ENCODE peak calls at places on chromosomes 16 and 17, in six cellular contexts. H is A549, J is HepG2, I is K562, Q is GM12878, W is endothelial cell of umbilical vein. P is an unnamed sample.
A peak's percentile ranks its signal among the peaks of the same experiment; 100 is the strongest.

GRCh38 chr17:7611635-7612293 is 2.9 kb downstream of the FXR2 start:
- DNase-seq in J (no peak), H (no peak), Q (no peak), I (no peak), W (no peak), P (no peak)

GRCh38 chr17:7688808-7689316 is 585 bp downstream of the WRAP53 start:
- DNase-seq in H (no peak), I (no peak), Q (no peak), J (no peak), W (no peak), P (no peak)

GRCh38 chr16:48435906-48436305 is 50.7 kb upstream of the SIAH1 start:
- DNase-seq in Q (no peak), H (no peak), I (no peak), J (no peak), W (no peak), P (no peak)

GRCh38 chr16:82801361-82801760 is 174.6 kb downstream of the CDH13 start:
- DNase-seq in W (peak; percentile 6), J (no peak), I (no peak), H (no peak), Q (no peak), P (no peak)

GRCh38 chr16:11248133-11248532 is 7.9 kb downstream of the SOCS1 start:
- DNase-seq in I (no peak), Q (no peak), W (no peak), H (no peak), J (no peak), P (no peak)

GRCh38 chr16:76265434-76266045 is 11.7 kb upstream of the CNTNAP4 start:
- DNase-seq in J (peak; percentile 31), I (peak; percentile 27), H (peak; percentile 27), W (no peak), Q (no peak), P (peak; percentile 48)

GRCh38 chr17:2484876-2485275 is 26.8 kb downstream of the METTL16 start:
- DNase-seq in W (no peak), Q (no peak), H (no peak), J (no peak), I (no peak), P (no peak)

GRCh38 chr16:4500283-4500682 is 24.1 kb downstream of the HMOX2 start:
- DNase-seq in I (no peak), J (peak; percentile 39), W (peak; percentile 83), Q (no peak), H (peak; percentile 33), P (no peak)

GRCh38 chr16:66324785-66325184 is 41.7 kb upstream of the CDH5 start:
- DNase-seq in Q (no peak), I (peak; percentile 22), H (peak; percentile 48), J (peak; percentile 23), W (peak; percentile 16), P (peak; percentile 48)

GRCh38 chr16:24508614-24509013 is 30.8 kb upstream of the RBBP6 start:
- DNase-seq in H (no peak), I (no peak), J (no peak), Q (no peak), W (peak; percentile 87), P (no peak)

GRCh38 chr16:3131755-3132377 is 3.0 kb upstream of the ZNF213 start:
- DNase-seq in H (peak; percentile 70), I (peak; percentile 66), J (peak; percentile 48), W (peak; percentile 48), Q (no peak), P (peak; percentile 67)

GRCh38 chr17:59287452-59287851 is 44.0 kb upstream of the YPEL2 start:
- DNase-seq in H (no peak), Q (no peak), W (peak; percentile 93), I (no peak), J (no peak), P (peak; percentile 64)

GRCh38 chr17:16989953-16990860 is 18.3 kb upstream of the TNFRSF13B start:
- DNase-seq in H (no peak), Q (no peak), I (no peak), W (no peak), J (no peak), P (no peak)

GRCh38 chr16:53549970-53550406 is 47.0 kb upstream of the AKTIP start:
- DNase-seq in W (peak; percentile 83), Q (peak; percentile 40), J (peak; percentile 69), I (peak; percentile 48), H (peak; percentile 61), P (peak; percentile 90)
- H3K4me3 ChIP-seq in W (no peak overlapping the region), Q (no peak overlapping the region), J (no peak overlapping the region), I (no peak overlapping the region), H (no peak overlapping the region), P (no peak overlapping the region)

GRCh38 chr16:68079616-68080344 is 5.4 kb upstream of the NFATC3 start:
- DNase-seq in Q (no peak), W (peak; percentile 63), I (peak; percentile 88), J (peak; percentile 97), H (no peak), P (peak; percentile 99)
- TF ChIP-seq MYC in Q (no peak), W (no peak), I (peak; percentile 59), J (peak; percentile 90), H (no peak), P (no peak)

GRCh38 chr17:78735832-78736525 is 46.1 kb downstream of the CYTH1 start:
- DNase-seq in Q (no peak), I (no peak), H (peak; percentile 49), J (peak; percentile 50), W (peak; percentile 61), P (no peak)
- H3K4me3 ChIP-seq in Q (peak overlapping the region; percentile 84), I (peak overlapping the region; percentile 37), H (peak overlapping the region; percentile 61), J (no peak overlapping the region), W (peak overlapping the region; percentile 77), P (peak overlapping the region; percentile 47)

DNA sequence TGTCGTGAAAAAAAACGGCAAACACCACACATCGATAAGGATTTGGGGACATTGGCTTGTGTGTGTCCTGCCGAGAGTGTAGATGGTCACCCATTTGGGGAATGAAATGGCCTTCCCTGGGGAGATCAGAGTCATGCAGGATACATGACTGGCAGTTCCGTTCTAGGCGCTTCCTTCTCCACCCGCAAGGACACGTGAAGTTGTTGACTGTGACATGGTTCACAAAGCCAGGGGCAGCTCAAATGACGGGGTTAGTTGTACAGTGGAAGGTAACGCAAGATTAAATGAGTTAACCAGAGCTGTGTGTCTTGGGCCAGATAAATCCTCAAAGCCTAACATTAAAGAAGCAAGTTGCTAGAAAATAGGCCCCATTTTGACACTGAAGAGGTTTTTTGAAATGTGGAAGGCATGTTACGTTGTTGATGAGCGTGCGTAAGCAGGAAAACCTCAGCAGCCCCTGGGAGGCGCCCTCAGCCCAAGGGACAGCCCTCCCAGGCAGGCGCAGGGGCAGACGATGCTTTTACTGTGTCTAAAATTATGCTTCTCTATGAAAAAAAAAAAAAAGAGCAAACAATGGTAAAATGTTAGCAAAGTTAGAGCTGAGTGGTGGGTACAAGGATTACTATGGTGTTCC is 35.9 kb upstream of the CHMP6 start:
- DNase-seq in H (no peak), I (no peak), Q (no peak), W (no peak), J (no peak), P (no peak)
- TF ChIP-seq MYC in H (no peak), I (no peak), Q (no peak), W (no peak), J (no peak), P (no peak)

DNA sequence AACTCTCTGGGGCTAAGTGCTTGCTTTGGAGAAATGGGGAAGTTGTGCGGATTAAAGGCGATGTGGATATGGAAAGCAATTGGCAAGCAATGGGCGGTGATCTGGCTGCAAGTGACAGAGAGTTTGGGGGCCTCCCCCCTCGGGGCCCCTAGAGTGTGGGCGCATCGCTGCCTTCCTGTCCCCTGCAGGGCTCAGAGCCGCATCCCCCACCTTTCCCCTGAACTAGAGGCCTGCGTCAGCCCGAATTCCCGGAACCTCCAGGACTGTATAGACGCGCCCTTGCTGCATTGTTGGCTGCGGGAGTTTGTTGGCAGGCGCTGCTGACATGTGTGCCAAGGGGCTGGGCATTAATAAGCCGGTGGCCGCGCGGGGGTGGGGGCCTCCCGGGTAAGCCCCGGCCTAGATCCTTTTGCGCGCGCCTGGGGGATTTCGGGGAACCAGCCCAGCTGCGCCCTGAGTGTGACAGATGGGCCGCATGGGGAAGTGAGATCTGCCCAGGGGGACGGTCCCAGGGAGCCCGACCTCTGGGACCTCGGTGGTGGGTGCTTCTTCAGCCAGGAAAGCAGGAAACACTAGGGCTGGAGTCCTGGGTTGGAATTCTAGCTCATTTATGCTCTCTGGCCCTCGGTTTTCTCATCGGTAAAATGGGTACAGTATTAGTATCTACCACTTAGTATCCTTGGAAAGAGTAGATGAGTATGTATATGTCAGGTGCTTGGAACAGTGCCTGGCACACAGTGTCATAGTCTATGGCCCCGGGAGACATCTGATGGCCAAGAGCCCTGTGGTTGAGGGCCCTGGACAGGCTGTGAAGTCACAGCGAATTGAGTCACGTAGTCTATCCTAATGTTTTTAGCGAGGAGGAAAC is 1.0 kb downstream of the EEF2K start:
- DNase-seq in W (peak; percentile 83), I (peak; percentile 58), Q (peak; percentile 31), J (no peak), H (peak; percentile 37), P (peak; percentile 86)
- H3K4me3 ChIP-seq in W (peak overlapping the region; percentile 70), I (peak overlapping the region; percentile 94), Q (peak overlapping the region; percentile 88), J (peak overlapping the region; percentile 97), H (peak overlapping the region; percentile 84), P (peak overlapping the region; percentile 90)

GRCh38 chr17:38749222-38750043 is 1.3 kb upstream of the PCGF2 start:
- DNase-seq in H (peak; percentile 92), J (peak; percentile 89), W (peak; percentile 65), I (peak; percentile 59), Q (no peak), P (no peak)
- TF ChIP-seq MYC in H (no peak), J (peak; percentile 89), W (peak; percentile 63), I (peak; percentile 80), Q (no peak), P (no peak)

P was measured in NB4.